ENCODE peak calls at places on chromosomes 11 and 22, in six cellular contexts. One of them, this sample, is unnamed.

GRCh38 chr11:15826826-15827225 is 529.5 kb downstream of the SOX6 start:
- DNase-seq in HT1080: peak
- DNase-seq in NCI-H345: peak
- DNase-seq in GM12891: peak
- DNase-seq in transverse colon: peak
- DNase-seq in dorsolateral prefrontal cortex: no peak
- DNase-seq in this sample: no peak

GRCh38 chr11:104033134-104033533 is 3.3 kb upstream of the DDI1 start:
- DNase-seq in HT1080: peak
- DNase-seq in NCI-H345: no peak
- DNase-seq in GM12891: no peak
- DNase-seq in transverse colon: no peak
- DNase-seq in dorsolateral prefrontal cortex: no peak
- DNase-seq in this sample: no peak

GRCh38 chr11:1644601-1645356 is 15.2 kb downstream of the KRTAP5-5 start:
- DNase-seq in HT1080: no peak
- DNase-seq in NCI-H345: no peak
- DNase-seq in GM12891: no peak
- DNase-seq in transverse colon: no peak
- DNase-seq in dorsolateral prefrontal cortex: no peak
- DNase-seq in this sample: no peak

GRCh38 chr11:70107191-70107590 is 29.1 kb downstream of the ANO1 start:
- DNase-seq in HT1080: no peak
- DNase-seq in NCI-H345: peak
- DNase-seq in GM12891: no peak
- DNase-seq in transverse colon: no peak
- DNase-seq in dorsolateral prefrontal cortex: no peak
- DNase-seq in this sample: no peak

GRCh38 chr22:28019881-28020861 is 101.1 kb upstream of the PITPNB start:
- DNase-seq in HT1080: peak
- DNase-seq in NCI-H345: peak
- DNase-seq in GM12891: peak
- DNase-seq in transverse colon: peak
- DNase-seq in dorsolateral prefrontal cortex: peak
- DNase-seq in this sample: peak

GRCh38 chr22:37749223-37749622 is 52.4 kb downstream of the TRIOBP start:
- DNase-seq in HT1080: no peak
- DNase-seq in NCI-H345: no peak
- DNase-seq in GM12891: no peak
- DNase-seq in transverse colon: no peak
- DNase-seq in dorsolateral prefrontal cortex: no peak
- DNase-seq in this sample: no peak

GRCh38 chr11:129861702-129862107 is 33.7 kb downstream of the NFRKB start:
- DNase-seq in HT1080: peak
- DNase-seq in NCI-H345: no peak
- DNase-seq in GM12891: no peak
- DNase-seq in transverse colon: peak
- DNase-seq in dorsolateral prefrontal cortex: no peak
- DNase-seq in this sample: no peak

GRCh38 chr22:17919276-17920144 is 104.9 kb downstream of the MICAL3 start:
- DNase-seq in HT1080: no peak
- DNase-seq in NCI-H345: peak
- DNase-seq in GM12891: no peak
- DNase-seq in transverse colon: no peak
- DNase-seq in dorsolateral prefrontal cortex: peak
- DNase-seq in this sample: no peak

GRCh38 chr11:62689421-62690183 is at the start of gene LRRN4CL:
- DNase-seq in HT1080: peak
- DNase-seq in NCI-H345: no peak
- DNase-seq in GM12891: no peak
- DNase-seq in transverse colon: peak
- DNase-seq in dorsolateral prefrontal cortex: no peak
- DNase-seq in this sample: no peak

GRCh38 chr22:48954781-48955311 is 872.8 kb downstream of the BRD1 start:
- DNase-seq in HT1080: no peak
- DNase-seq in NCI-H345: no peak
- DNase-seq in GM12891: no peak
- DNase-seq in transverse colon: peak
- DNase-seq in dorsolateral prefrontal cortex: no peak
- DNase-seq in this sample: no peak

GRCh38 chr11:45677811-45678515 is 12.5 kb upstream of the CHST1 start:
- DNase-seq in HT1080: no peak
- DNase-seq in NCI-H345: peak
- DNase-seq in GM12891: no peak
- DNase-seq in transverse colon: no peak
- DNase-seq in dorsolateral prefrontal cortex: no peak
- DNase-seq in this sample: no peak

GRCh38 chr11:104918113-104918824 is 20.0 kb upstream of the CASP12 start:
- DNase-seq in HT1080: peak
- DNase-seq in NCI-H345: no peak
- DNase-seq in GM12891: no peak
- DNase-seq in transverse colon: no peak
- DNase-seq in dorsolateral prefrontal cortex: no peak
- DNase-seq in this sample: no peak

GRCh38 chr11:62504158-62504973 is 42.2 kb downstream of the AHNAK start:
- DNase-seq in HT1080: no peak
- DNase-seq in NCI-H345: no peak
- DNase-seq in GM12891: no peak
- DNase-seq in transverse colon: no peak
- DNase-seq in dorsolateral prefrontal cortex: no peak
- DNase-seq in this sample: no peak